ENCODE peak calls at places on chromosome 2, in five cellular contexts. U is left ventricle myocardium inferior; L is CD8-positive, alpha-beta T cell; B is CD8-positive, alpha-beta memory T cell; P is heart left ventricle. M is an unnamed sample.

GRCh38 chr2:27583390-27583915 is 611 bp downstream of the ZNF512 start:
- DNase-seq in U (no peak), L (no peak), B (no peak), P (no peak), M (no peak)

GRCh38 chr2:63052411-63053234 is 2.0 kb downstream of the OTX1 start:
- DNase-seq in U (no peak), L (no peak), B (no peak), P (no peak), M (no peak)

GRCh38 chr2:186683341-186683740 is 10.5 kb upstream of the FAM171B start:
- DNase-seq in U (no peak), L (no peak), B (no peak), P (no peak), M (no peak)

GRCh38 chr2:144114761-144115160 is 405.2 kb downstream of the ZEB2 start:
- DNase-seq in U (no peak), L (no peak), B (no peak), P (no peak), M (no peak)

GRCh38 chr2:48248251-48248933 is 281.6 kb upstream of the STON1 start:
- DNase-seq in U (no peak), L (no peak), B (no peak), P (peak; percentile 32), M (peak; percentile 71)

GRCh38 chr2:98086491-98087446 is at the start of gene VWA3B:
- DNase-seq in U (peak; percentile 70), L (no peak), B (no peak), P (peak; percentile 72), M (no peak)

GRCh38 chr2:7878786-7879515 is 802.9 kb upstream of the ID2 start:
- DNase-seq in U (no peak), L (no peak), B (no peak), P (no peak), M (no peak)

GRCh38 chr2:80703532-80703931 is 399.0 kb upstream of the LRRTM1 start:
- DNase-seq in U (no peak), L (no peak), B (no peak), P (no peak), M (no peak)

GRCh38 chr2:81894451-81894990 is 1590.0 kb upstream of the LRRTM1 start:
- DNase-seq in U (no peak), L (no peak), B (no peak), P (no peak), M (no peak)

GRCh38 chr2:187078297-187078696 is 229.3 kb upstream of the ZSWIM2 start:
- DNase-seq in U (no peak), L (no peak), B (no peak), P (no peak), M (no peak)

GRCh38 chr2:85601771-85602475 is 575 bp downstream of the TMEM150A start:
- DNase-seq in U (peak; percentile 78), L (no peak), B (no peak), P (peak; percentile 78), M (no peak)

GRCh38 chr2:233556756-233557736 is 9.5 kb downstream of the USP40 start:
- DNase-seq in U (no peak), L (no peak), B (no peak), P (no peak), M (peak; percentile 76)

GRCh38 chr2:207483477-207483876 is 46.3 kb upstream of the CREB1 start:
- DNase-seq in U (no peak), L (no peak), B (no peak), P (no peak), M (no peak)

GRCh38 chr2:18398833-18399232 is 161.6 kb downstream of the RDH14 start:
- DNase-seq in U (no peak), L (no peak), B (no peak), P (no peak), M (no peak)

GRCh38 chr2:165018207-165018606 is 62.9 kb upstream of the SLC38A11 start:
- DNase-seq in U (no peak), L (no peak), B (no peak), P (no peak), M (no peak)

GRCh38 chr2:98935777-98936132 is 270 bp downstream of the CRACDL start:
- DNase-seq in U (no peak), L (no peak), B (no peak), P (no peak), M (no peak)

GRCh38 chr2:100064592-100065006 is 77.8 kb downstream of the AFF3 start:
- DNase-seq in U (no peak), L (no peak), B (no peak), P (no peak), M (no peak)
- H3K27ac ChIP-seq in U (no peak overlapping the region), L (no peak overlapping the region), B (no peak overlapping the region), P (no peak overlapping the region), M (no peak overlapping the region)

GRCh38 chr2:42140501-42140900 is 28.7 kb upstream of the EML4 start:
- DNase-seq in U (no peak), L (no peak), B (no peak), P (no peak), M (no peak)

GRCh38 chr2:42136832-42137821 is 32.0 kb upstream of the EML4 start:
- DNase-seq in U (no peak), L (no peak), B (no peak), P (no peak), M (no peak)

GRCh38 chr2:42139141-42139540 is 30.0 kb upstream of the EML4 start:
- DNase-seq in U (no peak), L (no peak), B (no peak), P (no peak), M (no peak)

GRCh38 chr2:42135381-42136312 is 33.5 kb upstream of the EML4 start:
- DNase-seq in U (no peak), L (no peak), B (no peak), P (no peak), M (no peak)

GRCh38 chr2:42138163-42139016 is 30.8 kb upstream of the EML4 start:
- DNase-seq in U (no peak), L (no peak), B (no peak), P (peak; percentile 69), M (peak; percentile 86)
- H3K4me1 ChIP-seq in U (peaks cover 82% of the 10 kb centered on the region), L (peaks cover 61% of the 10 kb centered on the region), B (peaks cover 59% of the 10 kb centered on the region), P (peaks cover 47% of the 10 kb centered on the region), M (peaks cover 75% of the 10 kb centered on the region)

GRCh38 chr2:237290249-237290648 is 123.7 kb downstream of the COL6A3 start:
- DNase-seq in U (peak; percentile 89), L (no peak), B (no peak), P (peak; percentile 83), M (no peak)
- H3K27me3 ChIP-seq in U (no peaks in the 10 kb centered on the region), L (peaks cover 13% of the 10 kb centered on the region), B (peaks cover 10% of the 10 kb centered on the region), P (no peaks in the 10 kb centered on the region), M (no peaks in the 10 kb centered on the region)

GRCh38 chr2:240627736-240628506 is 2.6 kb downstream of the GPR35 start:
- DNase-seq in U (peak; percentile 0), L (no peak), B (no peak), P (no peak), M (no peak)
- H3K27ac ChIP-seq in U (no peak overlapping the region), L (no peak overlapping the region), B (no peak overlapping the region), P (no peak overlapping the region), M (no peak overlapping the region)

DNA sequence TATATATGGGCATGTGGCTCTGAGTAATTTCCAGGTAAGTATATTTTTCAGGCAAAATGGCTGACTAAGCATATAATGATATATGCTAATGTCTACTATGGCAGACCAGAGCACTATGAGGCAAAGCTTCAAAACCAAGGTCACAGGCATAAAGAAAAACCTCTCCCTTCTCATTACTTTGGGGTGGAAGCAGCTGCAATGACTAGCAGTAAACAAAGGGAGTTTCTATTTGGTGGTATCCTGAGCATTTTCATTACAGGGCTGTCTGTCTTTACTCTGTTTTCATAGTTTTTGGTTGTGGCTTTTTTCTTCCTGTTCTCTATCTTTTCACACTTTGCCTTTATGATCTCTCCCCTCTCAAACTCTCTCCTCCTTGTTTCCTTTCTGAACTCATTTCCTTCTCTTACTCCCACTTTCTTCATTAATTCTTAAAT is 15.6 kb downstream of the PDE6D start:
- DNase-seq in U (no peak), L (no peak), B (no peak), P (no peak), M (no peak)
- H3K4me1 ChIP-seq in U (peaks cover 8% of the 10 kb centered on the region), L (peaks cover 5% of the 10 kb centered on the region), B (peaks cover 7% of the 10 kb centered on the region), P (peaks cover 8% of the 10 kb centered on the region), M (no peaks in the 10 kb centered on the region)

GRCh38 chr2:176092270-176093144 is at the start of gene HOXD13:
- DNase-seq in U (no peak), L (no peak), B (no peak), P (no peak), M (peak; percentile 26)
- H3K27me3 ChIP-seq in U (peaks cover 100% of the 10 kb centered on the region), L (peaks cover 83% of the 10 kb centered on the region), B (peaks cover 85% of the 10 kb centered on the region), P (peaks cover 90% of the 10 kb centered on the region), M (peaks cover 86% of the 10 kb centered on the region)

GRCh38 chr2:235851841-235852527 is 316.2 kb downstream of the GBX2 start:
- DNase-seq in U (no peak), L (no peak), B (no peak), P (no peak), M (no peak)
- H3K27ac ChIP-seq in U (no peak overlapping the region), L (no peak overlapping the region), B (no peak overlapping the region), P (no peak overlapping the region), M (no peak overlapping the region)

GRCh38 chr2:237701033-237701858 is 73.9 kb downstream of the LRRFIP1 start:
- DNase-seq in U (no peak), L (no peak), B (no peak), P (no peak), M (no peak)

GRCh38 chr2:237702439-237703397 is 75.3 kb downstream of the LRRFIP1 start:
- DNase-seq in U (peak; percentile 61), L (no peak), B (no peak), P (peak; percentile 70), M (peak; percentile 57)

GRCh38 chr2:237699870-237700582 is 72.6 kb downstream of the LRRFIP1 start:
- DNase-seq in U (no peak), L (no peak), B (no peak), P (no peak), M (no peak)

GRCh38 chr2:237700583-237701032 is 73.2 kb downstream of the LRRFIP1 start:
- DNase-seq in U (peak; percentile 70), L (no peak), B (peak; percentile 65), P (peak; percentile 82), M (no peak)

DNA sequence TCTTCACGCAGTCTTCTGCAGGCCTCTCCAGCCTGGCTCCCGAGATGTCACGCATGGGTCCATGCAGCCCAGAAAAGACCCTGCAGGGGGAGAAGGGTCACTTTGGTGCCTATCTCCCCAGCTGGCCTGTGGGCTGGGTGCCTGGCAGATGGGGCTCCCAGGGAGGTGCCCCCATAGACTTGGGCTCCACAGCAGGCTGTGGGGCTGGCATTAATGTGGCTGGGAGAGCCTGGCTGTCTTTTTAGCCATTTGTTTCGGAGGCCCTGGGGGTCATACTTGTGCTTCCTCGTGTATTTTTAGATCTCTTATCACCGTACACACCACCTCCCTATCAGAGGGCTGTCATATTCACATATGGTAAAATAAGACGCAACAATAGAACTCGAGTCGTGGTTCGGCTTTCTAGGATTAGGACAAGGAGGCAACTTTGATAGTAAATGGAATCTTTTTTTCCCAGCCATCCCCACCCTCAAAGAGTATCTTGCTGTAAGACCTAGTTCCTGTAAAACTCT is 74.5 kb downstream of the LRRFIP1 start:
- DNase-seq in U (no peak), L (no peak), B (no peak), P (no peak), M (no peak)
- H3K4me1 ChIP-seq in U (peaks cover 100% of the 10 kb centered on the region), L (peaks cover 99% of the 10 kb centered on the region), B (peaks cover 99% of the 10 kb centered on the region), P (peaks cover 99% of the 10 kb centered on the region), M (peaks cover 47% of the 10 kb centered on the region)

GRCh38 chr2:178764097-178764496 is 43.1 kb downstream of the TTN start:
- DNase-seq in U (no peak), L (no peak), B (no peak), P (no peak), M (no peak)
- H3K27me3 ChIP-seq in U (no peaks in the 10 kb centered on the region), L (no peaks in the 10 kb centered on the region), B (no peaks in the 10 kb centered on the region), P (no peaks in the 10 kb centered on the region), M (no peaks in the 10 kb centered on the region)

M was measured in SJSA1.